ENCODE peak calls at places on chromosomes 7 and 10, in five cellular contexts. P is nucleus accumbens, X is renal cortical epithelial cell, Q is cerebellum, R is GM23248. J is an unnamed sample.
A peak's percentile ranks its signal among the peaks of the same experiment; 100 is the strongest.

GRCh38 chr10:103493911-103494877 is 689 bp downstream of the NEURL1 start:
- DNase-seq in P (peak; percentile 20), X (no peak), Q (peak; percentile 68), R (peak; percentile 45), J (no peak)

GRCh38 chr7:80950550-80950967 is 31.7 kb upstream of the SEMA3C start:
- DNase-seq in P (no peak), X (no peak), Q (no peak), R (no peak), J (peak; percentile 29)

GRCh38 chr10:13390604-13391522 is 42.8 kb upstream of the SEPHS1 start:
- DNase-seq in P (no peak), X (no peak), Q (no peak), R (no peak), J (no peak)

GRCh38 chr7:139177696-139178095 is 53.3 kb upstream of the UBN2 start:
- DNase-seq in P (no peak), X (no peak), Q (no peak), R (no peak), J (no peak)

GRCh38 chr7:91082038-91082437 is 182.2 kb upstream of the FZD1 start:
- DNase-seq in P (no peak), X (peak; percentile 81), Q (no peak), R (peak; percentile 75), J (no peak)

GRCh38 chr7:157371296-157371695 is 34.5 kb downstream of the DNAJB6 start:
- DNase-seq in P (no peak), X (no peak), Q (no peak), R (no peak), J (no peak)

GRCh38 chr7:105723582-105723981 is 142.3 kb upstream of the EFCAB10 start:
- DNase-seq in P (peak; percentile 23), X (no peak), Q (peak; percentile 61), R (no peak), J (no peak)

GRCh38 chr7:100465702-100466311 is 1.7 kb upstream of the SPACDR start:
- DNase-seq in P (peak; percentile 88), X (peak; percentile 57), Q (peak; percentile 66), R (peak; percentile 90), J (no peak)

GRCh38 chr7:42617071-42617705 is 294.7 kb downstream of the C7orf25 start:
- DNase-seq in P (no peak), X (no peak), Q (no peak), R (no peak), J (no peak)

GRCh38 chr7:954330-955238 is at the start of gene ADAP1:
- DNase-seq in P (no peak), X (no peak), Q (no peak), R (peak; percentile 58), J (no peak)

GRCh38 chr10:74415440-74415839 is 264.4 kb downstream of the ADK start:
- DNase-seq in P (no peak), X (no peak), Q (no peak), R (no peak), J (no peak)

GRCh38 chr10:125396651-125397050 is 236.3 kb upstream of the CTBP2 start:
- DNase-seq in P (no peak), X (peak; percentile 16), Q (no peak), R (peak; percentile 77), J (no peak)

GRCh38 chr10:2828741-2829140 is 238.6 kb upstream of the PFKP start:
- DNase-seq in P (no peak), X (no peak), Q (no peak), R (no peak), J (no peak)

GRCh38 chr7:46178685-46179084 is 257.6 kb upstream of the IGFBP3 start:
- DNase-seq in P (no peak), X (peak; percentile 90), Q (no peak), R (peak; percentile 84), J (peak; percentile 58)

GRCh38 chr10:32338262-32338661 is 8.7 kb downstream of the EPC1 start:
- DNase-seq in P (no peak), X (peak; percentile 36), Q (no peak), R (peak; percentile 28), J (no peak)

GRCh38 chr10:18666810-18667209 is 7.6 kb downstream of the ARL5B start:
- DNase-seq in P (no peak), X (peak; percentile 83), Q (no peak), R (peak; percentile 57), J (peak; percentile 65)